ENCODE peak calls at places on chromosomes 16 and 17, in eight cellular contexts. C, U, R, Q, S, E, B and O are unnamed samples.

GRCh38 chr17:66916946-66917345 is 47.6 kb upstream of the CACNG4 start:
- DNase-seq in C (no peak), U (no peak), R (no peak), Q (no peak), S (no peak), E (no peak), B (no peak), O (no peak)

GRCh38 chr17:46943511-46944393 is 20.8 kb downstream of the GOSR2 start:
- DNase-seq in C (no peak), U (no peak), R (peak), Q (no peak), S (peak), E (peak), B (no peak), O (peak)

GRCh38 chr17:45433136-45433535 is 466 bp upstream of the ARHGAP27 start:
- DNase-seq in C (no peak), U (no peak), R (peak), Q (no peak), S (no peak), E (peak), B (no peak), O (no peak)

GRCh38 chr17:82243648-82244412 is 15.0 kb downstream of the SLC16A3 start:
- DNase-seq in C (no peak), U (no peak), R (peak), Q (no peak), S (no peak), E (no peak), B (no peak), O (no peak)

GRCh38 chr16:3431779-3432219 is 11.5 kb downstream of the ZNF597 start:
- DNase-seq in C (peak), U (peak), R (no peak), Q (peak), S (no peak), E (peak), B (no peak), O (peak)

GRCh38 chr17:80104321-80104955 is 3.1 kb downstream of the GAA start:
- DNase-seq in C (no peak), U (no peak), R (no peak), Q (no peak), S (peak), E (no peak), B (no peak), O (no peak)

GRCh38 chr17:40317345-40317873 is 8.4 kb downstream of the RARA start:
- DNase-seq in C (no peak), U (no peak), R (peak), Q (peak), S (peak), E (peak), B (peak), O (no peak)

GRCh38 chr17:43356999-43357398 is 41.8 kb upstream of the ARL4D start:
- DNase-seq in C (no peak), U (no peak), R (peak), Q (no peak), S (no peak), E (peak), B (no peak), O (no peak)

GRCh38 chr16:71367243-71367976 is 8.9 kb downstream of the CALB2 start:
- DNase-seq in C (no peak), U (no peak), R (peak), Q (no peak), S (peak), E (peak), B (no peak), O (peak)

GRCh38 chr17:75152971-75153853 is 1.1 kb downstream of the JPT1 start:
- DNase-seq in C (no peak), U (no peak), R (peak), Q (no peak), S (peak), E (peak), B (peak), O (no peak)

GRCh38 chr17:55726440-55726839 is 3.8 kb upstream of the TMEM100 start:
- DNase-seq in C (no peak), U (no peak), R (peak), Q (no peak), S (no peak), E (peak), B (peak), O (no peak)

GRCh38 chr16:85598141-85598540 is 15.0 kb upstream of the GSE1 start:
- DNase-seq in C (no peak), U (no peak), R (no peak), Q (no peak), S (no peak), E (no peak), B (no peak), O (no peak)
- H3K27ac ChIP-seq in C (no peak), U (no peak), R (no peak), Q (no peak), S (no peak), E (no peak), B (no peak), O (no peak)

GRCh38 chr16:69417537-69418199 is 6.8 kb upstream of the CYB5B start:
- DNase-seq in C (no peak), U (no peak), R (peak), Q (no peak), S (peak), E (peak), B (no peak), O (peak)
- H3K27ac ChIP-seq in C (no peak), U (no peak), R (peak), Q (no peak), S (peak), E (peak), B (no peak), O (peak)

GRCh38 chr17:38910325-38910724 is 15.1 kb upstream of the LASP1NB start:
- DNase-seq in C (no peak), U (no peak), R (no peak), Q (no peak), S (no peak), E (no peak), B (no peak), O (no peak)
- H3K27ac ChIP-seq in C (no peak), U (no peak), R (no peak), Q (no peak), S (no peak), E (no peak), B (no peak), O (no peak)

GRCh38 chr16:84818133-84818532 is 1.7 kb upstream of the CRISPLD2 start:
- DNase-seq in C (no peak), U (no peak), R (no peak), Q (no peak), S (no peak), E (no peak), B (no peak), O (no peak)
- H3K27ac ChIP-seq in C (no peak), U (no peak), R (no peak), Q (no peak), S (no peak), E (no peak), B (no peak), O (no peak)

GRCh38 chr17:58338454-58338841 is 9.9 kb upstream of the TSPOAP1 start:
- DNase-seq in C (no peak), U (no peak), R (no peak), Q (no peak), S (no peak), E (no peak), B (no peak), O (no peak)
- H3K27ac ChIP-seq in C (peak), U (peak), R (no peak), Q (peak), S (peak), E (peak), B (no peak), O (peak)

GRCh38 chr17:27585153-27585681 is 45.8 kb upstream of the LGALS9 start:
- DNase-seq in C (no peak), U (no peak), R (no peak), Q (no peak), S (no peak), E (no peak), B (no peak), O (no peak)
- H3K27ac ChIP-seq in C (no peak), U (no peak), R (no peak), Q (no peak), S (no peak), E (no peak), B (no peak), O (no peak)

GRCh38 chr16:20911361-20911760 is 10.8 kb downstream of the LYRM1 start:
- DNase-seq in C (no peak), U (no peak), R (peak), Q (no peak), S (no peak), E (peak), B (no peak), O (no peak)
- H3K27ac ChIP-seq in C (peak), U (no peak), R (peak), Q (no peak), S (no peak), E (peak), B (peak), O (no peak)

GRCh38 chr17:49407981-49408501 is 6.6 kb downstream of the PHB1 start:
- DNase-seq in C (peak), U (peak), R (peak), Q (peak), S (peak), E (peak), B (no peak), O (no peak)
- H3K27ac ChIP-seq in C (no peak), U (no peak), R (no peak), Q (no peak), S (no peak), E (no peak), B (no peak), O (peak)

GRCh38 chr16:89113661-89114060 is 20.0 kb downstream of the ACSF3 start:
- DNase-seq in C (no peak), U (no peak), R (no peak), Q (no peak), S (no peak), E (no peak), B (no peak), O (no peak)
- H3K27ac ChIP-seq in C (no peak), U (peak), R (no peak), Q (peak), S (no peak), E (no peak), B (no peak), O (no peak)